ENCODE peak calls at places on chromosome 3, in eight cellular contexts. B, W, H, E, L, R, V and S are unnamed samples.

GRCh38 chr3:194941956-194942483 is 256.3 kb downstream of the FAM43A start:
- DNase-seq in L (no peak), V (no peak), W (no peak), B (no peak), R (no peak), E (no peak), H (no peak), S (no peak)

GRCh38 chr3:53708001-53708621 is 138.1 kb downstream of the CHDH start:
- DNase-seq in W (no peak), L (no peak), B (no peak), E (no peak), H (no peak), V (no peak), R (no peak), S (no peak)

GRCh38 chr3:31247850-31248618 is 284.7 kb upstream of the STT3B start:
- DNase-seq in V (peak), L (no peak), H (no peak), B (no peak), E (no peak), R (no peak), W (no peak), S (no peak)

GRCh38 chr3:81859524-81859923 is 98.1 kb upstream of the GBE1 start:
- DNase-seq in V (no peak), L (no peak), R (no peak), E (no peak), B (no peak), H (no peak), W (no peak), S (no peak)

GRCh38 chr3:70094197-70094596 is 94.7 kb downstream of the SAMMSON start:
- DNase-seq in B (no peak), V (no peak), E (no peak), R (no peak), L (no peak), H (no peak), W (no peak), S (no peak)

GRCh38 chr3:41711656-41712055 is 250.2 kb downstream of the ULK4 start:
- DNase-seq in V (no peak), W (no peak), B (no peak), R (no peak), E (no peak), L (no peak), H (no peak), S (no peak)

GRCh38 chr3:115363071-115363470 is 216.0 kb upstream of the ZBTB20 start:
- DNase-seq in V (peak), R (no peak), H (no peak), E (no peak), L (no peak), W (no peak), B (no peak), S (no peak)

GRCh38 chr3:148625991-148626390 is 71.7 kb upstream of the AGTR1 start:
- DNase-seq in R (no peak), E (no peak), W (no peak), B (no peak), L (no peak), V (no peak), H (no peak), S (no peak)

GRCh38 chr3:162171970-162172369 is 675.4 kb downstream of the OTOL1 start:
- DNase-seq in W (no peak), R (no peak), L (no peak), B (no peak), E (no peak), H (no peak), V (no peak), S (no peak)